ENCODE peak calls at places on chromosomes 7 and 10, in ten cellular contexts. L is GM23248, E is HCT116, J is neural progenitor cell, H is endothelial cell of umbilical vein, A is IMR-90, Q is astrocyte, V is mammary epithelial cell, F is H1, M is OCI-LY7. I is an unnamed sample.

GRCh38 chr7:84188811-84189405 is 5.7 kb downstream of the SEMA3A start:
- DNase-seq in Q (no peak), A (peak; percentile 32), E (no peak), F (no peak), V (no peak), J (no peak), M (no peak), L (peak; percentile 46), H (peak; percentile 66), I (no peak)

GRCh38 chr10:114749014-114749413 is 72.6 kb upstream of the FHIP2A start:
- DNase-seq in J (no peak), A (no peak), L (no peak), V (no peak), M (no peak), F (no peak), H (peak; percentile 98), E (no peak), Q (peak; percentile 28), I (no peak)

GRCh38 chr7:18895456-18895855 is 222.0 kb downstream of the TWIST1 start:
- DNase-seq in H (peak; percentile 75), A (peak; percentile 88), V (peak; percentile 76), M (no peak), E (peak; percentile 53), F (no peak), J (no peak), Q (peak; percentile 84), L (peak; percentile 79), I (no peak)

GRCh38 chr7:121544726-121545125 is 148.6 kb upstream of the FAM3C start:
- DNase-seq in Q (peak; percentile 97), L (peak; percentile 93), M (no peak), J (no peak), V (peak; percentile 98), F (no peak), H (peak; percentile 96), A (peak; percentile 89), E (peak; percentile 100), I (no peak)

GRCh38 chr7:139647812-139648616 is 124.5 kb downstream of the CLEC2L start:
- DNase-seq in F (no peak), J (no peak), Q (no peak), M (no peak), H (peak; percentile 35), V (no peak), E (no peak), A (peak; percentile 39), L (peak; percentile 14), I (no peak)

GRCh38 chr10:4947635-4948596 is 15.3 kb upstream of the AKR1C1 start:
- DNase-seq in H (peak; percentile 45), E (peak; percentile 8), A (peak; percentile 97), M (no peak), J (no peak), F (no peak), V (peak; percentile 97), Q (peak; percentile 85), L (peak; percentile 96), I (no peak)

GRCh38 chr7:76234931-76235441 is 33.3 kb downstream of the SRRM3 start:
- DNase-seq in J (peak; percentile 90), M (peak; percentile 68), V (peak; percentile 81), E (peak; percentile 74), A (peak; percentile 76), Q (peak; percentile 67), H (peak; percentile 81), F (peak; percentile 99), L (peak; percentile 90), I (peak; percentile 90)

GRCh38 chr7:105790996-105791395 is 85.4 kb downstream of the ATXN7L1 start:
- DNase-seq in Q (no peak), L (no peak), V (peak; percentile 76), A (no peak), H (no peak), F (no peak), M (no peak), J (no peak), E (peak; percentile 76), I (no peak)

DNA sequence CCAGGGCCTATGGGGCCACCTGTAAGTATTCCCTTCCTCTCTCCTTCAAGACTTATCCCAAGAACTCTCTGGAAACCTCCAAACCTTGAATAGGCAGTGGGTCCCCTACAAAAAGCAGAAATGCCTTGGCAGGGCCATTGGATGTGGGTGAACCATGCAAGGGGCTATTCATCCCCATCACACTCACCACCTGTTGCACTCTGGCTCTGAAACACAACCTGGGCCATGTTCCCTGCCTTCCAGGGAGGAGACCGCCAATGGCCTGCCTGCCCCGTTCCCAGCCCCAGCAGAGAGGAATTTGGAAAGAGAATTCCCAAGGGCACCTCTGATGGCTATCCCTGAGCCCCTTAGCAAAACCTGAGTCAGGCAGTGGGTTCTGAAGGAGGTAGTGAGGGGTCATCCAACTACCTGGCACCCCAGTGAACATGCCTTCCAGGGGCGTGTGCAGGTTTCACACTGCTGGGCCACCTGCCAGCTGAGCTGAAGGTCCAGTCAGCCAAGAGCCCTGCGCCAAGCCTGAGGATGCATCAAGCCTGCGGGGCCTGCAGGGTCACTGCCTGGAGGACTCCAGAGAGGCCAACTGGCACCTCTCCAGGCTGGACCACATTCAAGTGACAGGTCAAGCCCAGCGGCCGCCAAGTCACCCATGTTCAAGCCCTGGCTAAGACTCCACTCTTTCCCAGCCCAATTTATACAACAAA is 101.3 kb downstream of the COL13A1 start:
- DNase-seq in F (no peak), Q (no peak), V (no peak), M (no peak), L (no peak), H (no peak), J (no peak), A (no peak), E (no peak), I (no peak)
- H4K20me1 ChIP-seq in F (no peaks in the 10 kb centered on the region), Q (no peaks in the 10 kb centered on the region), V (no peaks in the 10 kb centered on the region), M (no peaks in the 10 kb centered on the region), L (no peaks in the 10 kb centered on the region), H (no peaks in the 10 kb centered on the region), J (no peaks in the 10 kb centered on the region), A (no peaks in the 10 kb centered on the region), E (no peaks in the 10 kb centered on the region), I (no peaks in the 10 kb centered on the region)

GRCh38 chr7:2521341-2521745 is 1.8 kb downstream of the LFNG start:
- DNase-seq in E (no peak), F (no peak), H (no peak), J (peak; percentile 66), Q (no peak), M (no peak), A (no peak), L (no peak), V (no peak), I (no peak)

GRCh38 chr7:2523461-2523905 is 3.9 kb downstream of the LFNG start:
- DNase-seq in F (peak; percentile 83), V (peak; percentile 81), J (peak; percentile 81), L (no peak), Q (no peak), M (no peak), H (no peak), A (no peak), E (no peak), I (no peak)

GRCh38 chr7:2520808-2521146 is 1.2 kb downstream of the LFNG start:
- DNase-seq in L (peak; percentile 53), J (no peak), V (no peak), Q (no peak), F (no peak), A (no peak), H (no peak), E (no peak), M (no peak), I (no peak)

GRCh38 chr7:2522780-2523433 is 3.3 kb downstream of the LFNG start:
- DNase-seq in V (peak; percentile 98), L (peak; percentile 52), Q (peak; percentile 82), E (peak; percentile 56), M (no peak), H (no peak), J (peak; percentile 88), F (no peak), A (no peak), I (no peak)

GRCh38 chr7:2521952-2522591 is 2.5 kb downstream of the LFNG start:
- DNase-seq in H (peak; percentile 48), M (no peak), V (peak; percentile 60), E (no peak), L (peak; percentile 37), Q (no peak), A (no peak), J (peak; percentile 47), F (no peak), I (no peak)
- H3K4me3 ChIP-seq in H (peak overlapping the region; percentile 43), M (no peak overlapping the region), V (peak overlapping the region; percentile 77), E (no peak overlapping the region), L (no peak overlapping the region), Q (peak overlapping the region; percentile 64), A (no peak overlapping the region), J (peak overlapping the region; percentile 74), F (no peak overlapping the region), I (no peak overlapping the region)

DNA sequence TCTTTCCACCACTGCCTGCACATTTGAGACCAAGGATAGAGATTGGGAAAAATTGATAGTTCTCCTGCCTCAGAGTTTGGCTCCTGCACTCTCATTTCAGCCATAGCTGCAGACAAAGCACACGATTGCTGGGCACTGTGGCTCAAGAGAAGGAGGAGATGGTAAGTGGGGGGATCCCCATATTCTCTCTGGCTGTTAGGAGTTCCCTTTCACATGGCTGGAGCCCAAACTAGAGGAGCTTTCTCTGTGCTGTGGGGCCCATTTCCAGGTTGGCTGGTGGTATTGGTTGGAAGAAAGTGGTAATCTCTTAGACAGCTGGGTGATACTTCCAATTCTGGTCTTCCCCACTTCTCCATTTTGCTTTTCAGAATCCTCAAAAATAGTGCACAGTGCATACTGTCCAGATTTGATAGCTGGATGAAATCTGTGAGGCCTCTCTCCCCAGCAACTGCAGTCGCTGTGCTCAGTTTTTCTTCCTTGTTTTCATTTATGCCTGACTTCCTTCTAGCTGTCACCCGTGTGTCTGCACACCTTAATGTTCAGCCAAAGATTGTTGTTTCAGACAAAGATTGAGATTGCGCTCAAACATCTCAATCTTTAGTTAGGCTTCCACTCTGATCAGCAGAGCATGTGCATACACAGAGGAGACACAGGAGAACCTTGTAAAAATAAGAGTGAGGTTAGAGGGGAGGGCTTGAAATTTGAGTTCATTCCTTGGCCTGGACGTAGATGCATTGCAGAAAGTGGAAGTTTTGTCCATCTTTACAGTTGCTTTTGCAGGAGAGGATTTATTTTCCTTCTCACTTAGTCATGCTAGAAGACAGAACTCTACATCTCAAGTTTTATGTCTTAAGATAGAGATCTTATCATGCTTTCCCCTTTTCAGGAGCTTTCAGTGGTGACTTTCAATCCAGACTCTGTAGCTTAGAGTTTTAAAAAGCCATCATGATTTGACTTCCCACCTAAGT is 28.6 kb downstream of the RABGEF1 start:
- DNase-seq in M (peak; percentile 37), J (no peak), F (no peak), H (no peak), Q (no peak), L (no peak), V (no peak), A (peak; percentile 59), E (no peak), I (peak; percentile 54)
- H4K20me1 ChIP-seq in M (peaks cover 3% of the 10 kb centered on the region), J (peaks cover 54% of the 10 kb centered on the region), F (peaks cover 2% of the 10 kb centered on the region), H (no peaks in the 10 kb centered on the region), Q (peaks cover 77% of the 10 kb centered on the region), L (peaks cover 28% of the 10 kb centered on the region), V (no peaks in the 10 kb centered on the region), A (peaks cover 74% of the 10 kb centered on the region), E (no peaks in the 10 kb centered on the region), I (no peaks in the 10 kb centered on the region)

DNA sequence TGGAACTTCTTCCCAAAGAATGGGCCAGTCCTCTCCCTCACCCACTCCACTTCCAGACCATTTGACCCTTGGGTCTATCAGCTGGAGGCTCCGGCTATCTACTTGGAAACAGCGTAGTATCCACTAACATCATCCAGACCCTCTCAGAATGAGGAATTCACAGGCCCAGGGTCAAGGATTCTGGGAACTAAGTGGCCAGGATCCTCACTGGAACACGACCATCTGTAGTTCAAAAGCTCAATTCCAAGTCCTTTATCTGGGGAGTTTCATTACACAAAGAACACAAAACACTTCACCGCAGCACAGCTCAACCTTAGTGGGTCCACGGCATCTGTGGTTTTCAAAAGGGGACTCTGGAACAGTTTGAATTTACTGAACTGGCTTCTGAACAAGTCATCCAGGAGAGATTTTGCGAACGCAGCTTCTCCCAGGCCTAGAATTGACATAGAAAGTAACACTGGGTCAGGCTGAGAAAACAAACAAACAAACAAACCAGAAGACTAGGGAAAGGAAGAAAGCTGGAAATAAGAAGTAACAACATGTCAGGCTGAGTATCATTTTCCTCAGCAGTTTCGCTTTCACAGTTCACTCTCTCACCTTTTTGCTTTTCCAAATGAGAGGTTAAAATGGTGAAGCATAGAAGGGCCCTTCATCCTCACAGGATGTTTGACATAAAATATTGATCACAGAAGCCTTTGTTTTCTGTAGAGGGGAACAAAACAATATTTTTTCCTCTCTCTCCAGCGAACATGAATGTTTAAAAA is 57.6 kb upstream of the USP6NL start:
- DNase-seq in L (no peak), V (no peak), E (no peak), F (no peak), M (no peak), A (no peak), H (no peak), Q (no peak), J (no peak), I (no peak)
- H3K4me3 ChIP-seq in L (no peak overlapping the region), V (no peak overlapping the region), E (no peak overlapping the region), F (no peak overlapping the region), M (peak overlapping the region; percentile 56), A (no peak overlapping the region), H (no peak overlapping the region), Q (no peak overlapping the region), J (no peak overlapping the region), I (peak overlapping the region; percentile 48)